ENCODE peak calls at places on chromosomes 16 and 17, in eight cellular contexts. Y, N, E, F, H, D, O and T are unnamed samples.
A peak's percentile ranks its signal among the peaks of the same experiment; 100 is the strongest.

GRCh38 chr17:3978421-3979275 is 14.4 kb upstream of the ATP2A3 start:
- DNase-seq in Y (no peak), N (no peak), E (no peak), F (peak; percentile 31), H (no peak), D (no peak), O (no peak), T (peak; percentile 64)

GRCh38 chr16:1416521-1416941 is 2.0 kb upstream of the UNKL start:
- DNase-seq in Y (no peak), N (no peak), E (no peak), F (no peak), H (no peak), D (no peak), O (no peak), T (no peak)

GRCh38 chr17:71668807-71669206 is 452.0 kb upstream of the SOX9 start:
- DNase-seq in Y (no peak), N (no peak), E (no peak), F (no peak), H (no peak), D (no peak), O (no peak), T (no peak)

GRCh38 chr16:29809850-29810698 is 1.9 kb upstream of the PRRT2 start:
- DNase-seq in Y (no peak), N (no peak), E (no peak), F (no peak), H (no peak), D (no peak), O (no peak), T (no peak)

GRCh38 chr17:37671813-37672544 is 28.7 kb upstream of the DDX52 start:
- DNase-seq in Y (no peak), N (peak; percentile 33), E (no peak), F (no peak), H (peak; percentile 95), D (no peak), O (no peak), T (peak; percentile 75)

GRCh38 chr17:77489898-77490265 is 349.1 kb downstream of the SEC14L1 start:
- DNase-seq in Y (no peak), N (no peak), E (no peak), F (no peak), H (no peak), D (peak; percentile 92), O (peak; percentile 83), T (no peak)

GRCh38 chr17:15920758-15921239 is 24.1 kb upstream of the ADORA2B start:
- DNase-seq in Y (no peak), N (peak; percentile 96), E (no peak), F (peak; percentile 92), H (no peak), D (no peak), O (no peak), T (peak; percentile 99)

GRCh38 chr16:78465730-78466129 is 366.3 kb downstream of the WWOX start:
- DNase-seq in Y (no peak), N (no peak), E (no peak), F (no peak), H (no peak), D (no peak), O (no peak), T (no peak)

GRCh38 chr17:65892912-65893377 is 299.0 kb downstream of the CEP112 start:
- DNase-seq in Y (no peak), N (no peak), E (no peak), F (no peak), H (no peak), D (no peak), O (no peak), T (no peak)

GRCh38 chr17:78263736-78264340 is 32.4 kb downstream of the TMEM235 start:
- DNase-seq in Y (no peak), N (no peak), E (no peak), F (no peak), H (no peak), D (no peak), O (no peak), T (no peak)

GRCh38 chr17:83195330-83196087 is 116.1 kb downstream of the METRNL start:
- DNase-seq in Y (peak; percentile 58), N (peak; percentile 78), E (no peak), F (no peak), H (no peak), D (peak; percentile 60), O (peak; percentile 79), T (peak; percentile 82)

GRCh38 chr16:57938936-57939871 is 31.7 kb downstream of the CNGB1 start:
- DNase-seq in Y (peak; percentile 70), N (peak; percentile 88), E (no peak), F (no peak), H (no peak), D (peak; percentile 80), O (peak; percentile 47), T (peak; percentile 95)

GRCh38 chr16:75053791-75054555 is 55.1 kb downstream of the ZNRF1 start:
- DNase-seq in Y (peak; percentile 91), N (peak; percentile 22), E (no peak), F (peak; percentile 45), H (peak; percentile 90), D (peak; percentile 70), O (peak; percentile 38), T (peak; percentile 26)

GRCh38 chr17:1785925-1786324 is 24.1 kb downstream of the SERPINF1 start:
- DNase-seq in Y (no peak), N (no peak), E (no peak), F (no peak), H (no peak), D (peak; percentile 52), O (peak; percentile 64), T (no peak)

GRCh38 chr17:50986989-50987660 is 121.0 kb upstream of the TOB1 start:
- DNase-seq in Y (no peak), N (peak; percentile 5), E (no peak), F (no peak), H (no peak), D (no peak), O (no peak), T (peak; percentile 18)

GRCh38 chr17:30573603-30574175 is 96.5 kb downstream of the GOSR1 start:
- DNase-seq in Y (peak; percentile 22), N (no peak), E (no peak), F (no peak), H (no peak), D (no peak), O (no peak), T (no peak)

GRCh38 chr17:69223809-69224208 is 4.8 kb downstream of the ABCA10 start:
- DNase-seq in Y (no peak), N (peak; percentile 17), E (peak; percentile 7), F (no peak), H (no peak), D (no peak), O (no peak), T (no peak)

GRCh38 chr16:19805459-19806160 is 79.0 kb downstream of the GPRC5B start:
- DNase-seq in Y (no peak), N (no peak), E (no peak), F (no peak), H (no peak), D (no peak), O (peak; percentile 5), T (no peak)

GRCh38 chr17:18250259-18250658 is 8.3 kb downstream of the FLII start:
- DNase-seq in Y (no peak), N (no peak), E (no peak), F (no peak), H (peak; percentile 67), D (no peak), O (no peak), T (peak; percentile 35)

GRCh38 chr16:78750611-78751010 is 651.2 kb downstream of the WWOX start:
- DNase-seq in Y (no peak), N (no peak), E (no peak), F (no peak), H (no peak), D (no peak), O (no peak), T (no peak)

GRCh38 chr16:19884021-19884485 is 595 bp downstream of the GPRC5B start:
- DNase-seq in Y (no peak), N (no peak), E (no peak), F (no peak), H (no peak), D (peak; percentile 23), O (no peak), T (no peak)

GRCh38 chr16:75555707-75556512 is at the start of gene TMEM231:
- DNase-seq in Y (peak; percentile 96), N (peak; percentile 96), E (peak; percentile 92), F (peak; percentile 89), H (peak; percentile 85), D (peak; percentile 99), O (peak; percentile 99), T (peak; percentile 94)

GRCh38 chr17:57747221-57748017 is 2.3 kb upstream of the CCDC182 start:
- DNase-seq in Y (no peak), N (peak; percentile 45), E (no peak), F (peak; percentile 78), H (peak; percentile 40), D (no peak), O (no peak), T (peak; percentile 68)

GRCh38 chr17:5662409-5663150 is 78.3 kb upstream of the NLRP1 start:
- DNase-seq in Y (no peak), N (no peak), E (no peak), F (no peak), H (no peak), D (no peak), O (no peak), T (no peak)